ENCODE peak calls at places on chromosomes 12 and 14, in five cellular contexts. G is A673, O is suprapubic skin, W is OCI-LY7, S is mammary epithelial cell. C is an unnamed sample.

GRCh38 chr12:52037248-52037861 is 13.9 kb upstream of the NR4A1 start:
- DNase-seq in G (peak; percentile 38), O (peak; percentile 94), W (peak; percentile 52), S (no peak), C (no peak)

GRCh38 chr12:32201996-32202395 is 95.3 kb downstream of the BICD1 start:
- DNase-seq in G (no peak), O (no peak), W (no peak), S (no peak), C (no peak)

GRCh38 chr12:26971963-26972362 is 33.7 kb downstream of the FGFR1OP2 start:
- DNase-seq in G (no peak), O (no peak), W (peak; percentile 29), S (no peak), C (no peak)

GRCh38 chr12:29702222-29702621 is 81.5 kb downstream of the TMTC1 start:
- DNase-seq in G (no peak), O (no peak), W (no peak), S (no peak), C (no peak)

GRCh38 chr12:61251076-61251475 is 1009.1 kb upstream of the USP15 start:
- DNase-seq in G (no peak), O (no peak), W (no peak), S (no peak), C (no peak)

GRCh38 chr12:106195638-106196037 is 52.2 kb downstream of the CKAP4 start:
- DNase-seq in G (no peak), O (peak; percentile 90), W (no peak), S (no peak), C (no peak)

GRCh38 chr14:71247106-71247505 is 339.8 kb downstream of the PCNX1 start:
- DNase-seq in G (no peak), O (no peak), W (no peak), S (peak; percentile 90), C (no peak)

GRCh38 chr14:104892517-104893434 is 27.7 kb downstream of the CEP170B start:
- DNase-seq in G (no peak), O (peak; percentile 76), W (no peak), S (no peak), C (no peak)

GRCh38 chr12:20646239-20646827 is 48.8 kb upstream of the SLCO1C1 start:
- DNase-seq in G (peak; percentile 62), O (no peak), W (peak; percentile 34), S (peak; percentile 16), C (no peak)

GRCh38 chr14:101561145-101561896 is at the start of gene DIO3:
- DNase-seq in G (peak; percentile 67), O (no peak), W (no peak), S (no peak), C (no peak)

GRCh38 chr12:7856516-7856915 is 16.2 kb downstream of the SLC2A14 start:
- DNase-seq in G (peak; percentile 43), O (no peak), W (no peak), S (no peak), C (no peak)

GRCh38 chr12:65278576-65279386 is at the start of gene MSRB3:
- DNase-seq in G (peak; percentile 56), O (peak; percentile 83), W (no peak), S (peak; percentile 64), C (no peak)

GRCh38 chr12:130127909-130128763 is 34.1 kb upstream of the FZD10 start:
- DNase-seq in G (no peak), O (no peak), W (no peak), S (no peak), C (no peak)

GRCh38 chr12:63093711-63094110 is 57.3 kb downstream of the AVPR1A start:
- DNase-seq in G (no peak), O (no peak), W (no peak), S (no peak), C (no peak)

GRCh38 chr12:127280393-127281275 is 986.3 kb upstream of the TMEM132C start:
- DNase-seq in G (no peak), O (no peak), W (peak; percentile 39), S (peak; percentile 39), C (no peak)

GRCh38 chr12:49824886-49825285 is 3.3 kb downstream of the NCKAP5L start:
- DNase-seq in G (no peak), O (no peak), W (no peak), S (peak; percentile 46), C (no peak)

DNA sequence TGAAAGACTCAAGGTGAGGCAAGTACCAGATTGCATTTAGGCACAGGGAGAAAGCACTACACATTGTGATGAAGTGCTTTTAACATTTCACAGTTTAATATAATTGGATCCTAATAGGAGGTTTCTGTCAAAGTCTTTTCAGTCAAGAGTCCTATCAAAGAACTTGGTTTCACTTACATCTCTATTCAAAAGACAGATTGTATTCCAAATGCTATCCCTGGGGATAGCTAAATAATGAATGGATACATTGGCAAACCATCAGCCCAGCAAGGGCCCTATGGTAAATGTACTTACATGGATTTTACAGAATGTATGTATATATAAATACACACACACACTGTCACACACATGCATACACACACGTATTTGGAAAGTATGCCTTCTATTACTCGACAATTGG is 655.5 kb upstream of the FLRT2 start:
- DNase-seq in G (no peak), O (no peak), W (no peak), S (no peak), C (no peak)
- H3K27ac ChIP-seq in G (no peak overlapping the region), O (no peak overlapping the region), W (no peak overlapping the region), S (no peak overlapping the region), C (no peak overlapping the region)

GRCh38 chr14:20347747-20348146 is 4.3 kb downstream of the PARP2 start:
- DNase-seq in G (no peak), O (no peak), W (no peak), S (no peak), C (no peak)

GRCh38 chr14:20350280-20350679 is 6.8 kb downstream of the PARP2 start:
- DNase-seq in G (no peak), O (no peak), W (no peak), S (no peak), C (no peak)

GRCh38 chr14:20345366-20345765 is 1.9 kb downstream of the PARP2 start:
- DNase-seq in G (no peak), O (no peak), W (no peak), S (no peak), C (no peak)

GRCh38 chr14:20346713-20347112 is 3.3 kb downstream of the PARP2 start:
- DNase-seq in G (no peak), O (no peak), W (no peak), S (no peak), C (no peak)

DNA sequence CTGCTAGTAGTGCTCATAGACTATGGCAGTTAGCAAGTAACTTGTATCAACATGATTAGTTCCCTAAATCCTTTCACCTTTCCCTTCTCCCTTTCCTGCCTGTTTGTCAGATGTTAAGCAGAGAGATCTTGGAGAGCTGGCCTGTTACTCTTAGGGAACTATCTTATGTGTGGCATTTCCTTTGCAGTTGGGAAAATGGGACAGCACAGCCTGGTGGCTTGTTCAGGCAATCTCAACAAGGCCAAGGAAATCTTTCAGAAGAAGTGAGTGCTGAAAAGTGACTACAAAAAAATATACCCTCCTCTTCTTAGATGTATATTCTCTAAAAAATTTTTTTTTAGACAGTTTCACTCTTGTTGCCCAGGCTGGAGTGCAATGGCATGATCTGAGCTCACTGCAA is 7.4 kb downstream of the PARP2 start:
- DNase-seq in G (no peak), O (no peak), W (no peak), S (no peak), C (no peak)
- TF ChIP-seq CTCF in G (peak; percentile 29), O (no peak), W (peak; percentile 33), S (no peak), C (peak; percentile 24)

GRCh38 chr12:17540921-17541320 is 549.1 kb downstream of the RERGL start:
- DNase-seq in G (no peak), O (no peak), W (no peak), S (no peak), C (no peak)
- H3K4me3 ChIP-seq in G (no peak overlapping the region), O (no peak overlapping the region), W (no peak overlapping the region), S (no peak overlapping the region), C (no peak overlapping the region)

DNA sequence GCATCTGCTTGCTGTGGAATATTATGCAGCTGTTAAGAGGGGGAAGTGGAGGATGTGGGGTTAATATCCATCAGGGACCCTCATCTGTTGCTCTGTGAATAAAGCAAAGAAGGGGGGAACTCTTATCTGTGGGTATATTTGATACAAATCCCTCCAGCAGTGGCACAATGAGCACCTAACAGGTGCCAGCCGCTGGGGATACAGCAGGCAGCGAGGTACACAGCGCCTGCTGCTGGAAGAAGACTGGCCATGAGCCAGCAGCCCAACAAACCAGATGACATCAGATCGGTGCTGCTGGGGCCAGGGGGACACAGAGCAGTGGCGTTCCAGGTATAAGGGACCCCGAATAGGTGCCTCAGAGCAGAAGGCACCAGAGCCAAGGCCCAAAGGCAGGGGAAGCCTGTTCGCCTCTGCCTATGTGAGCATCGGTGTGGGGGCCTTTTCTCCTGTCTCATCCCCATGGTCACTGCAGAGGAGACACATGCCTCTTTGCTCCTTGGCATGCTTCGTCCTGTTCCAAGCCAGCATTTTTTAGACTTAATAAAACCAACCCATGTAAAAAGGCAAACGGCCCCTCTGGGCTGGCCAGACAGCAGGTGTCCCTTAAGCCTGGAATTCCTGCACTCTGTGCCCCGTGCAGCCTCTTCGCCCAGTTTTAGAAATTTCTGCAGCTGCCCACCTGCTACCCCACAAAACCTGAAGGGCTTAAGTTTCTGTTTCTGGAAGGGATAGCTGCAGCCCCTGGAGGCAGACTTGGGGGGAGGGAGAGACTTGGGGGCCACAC is 1.6 kb upstream of the CKB start:
- DNase-seq in G (no peak), O (no peak), W (no peak), S (no peak), C (no peak)
- H3K27ac ChIP-seq in G (no peak overlapping the region), O (no peak overlapping the region), W (no peak overlapping the region), S (no peak overlapping the region), C (no peak overlapping the region)

DNA sequence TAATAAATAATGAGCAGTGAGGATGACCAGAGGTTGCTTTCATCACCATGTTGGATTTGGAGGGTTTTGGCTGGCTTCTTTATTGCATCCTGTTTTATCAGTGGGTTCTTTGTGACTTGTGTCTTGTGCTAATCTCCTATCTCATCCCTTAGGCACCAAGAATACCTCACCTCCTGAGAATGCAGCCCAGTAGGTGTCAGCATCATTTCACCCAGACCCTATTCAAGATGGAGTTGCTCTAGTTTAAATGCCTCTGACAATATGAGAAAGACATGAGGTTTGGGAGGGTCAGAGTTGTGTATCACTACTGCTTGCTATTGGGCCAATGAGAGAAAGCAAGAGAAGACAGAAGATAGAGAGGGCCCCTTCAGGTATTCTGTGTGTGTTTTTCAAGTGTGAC is 592.2 kb downstream of the ETNK1 start:
- DNase-seq in G (peak; percentile 12), O (no peak), W (no peak), S (no peak), C (no peak)
- TF ChIP-seq CTCF in G (peak; percentile 35), O (no peak), W (no peak), S (no peak), C (no peak)

GRCh38 chr14:37650356-37651037 is 55.1 kb downstream of the TTC6 start:
- DNase-seq in G (no peak), O (no peak), W (no peak), S (no peak), C (no peak)

GRCh38 chr14:37655418-37655817 is 60.0 kb downstream of the TTC6 start:
- DNase-seq in G (no peak), O (no peak), W (no peak), S (peak; percentile 36), C (no peak)

DNA sequence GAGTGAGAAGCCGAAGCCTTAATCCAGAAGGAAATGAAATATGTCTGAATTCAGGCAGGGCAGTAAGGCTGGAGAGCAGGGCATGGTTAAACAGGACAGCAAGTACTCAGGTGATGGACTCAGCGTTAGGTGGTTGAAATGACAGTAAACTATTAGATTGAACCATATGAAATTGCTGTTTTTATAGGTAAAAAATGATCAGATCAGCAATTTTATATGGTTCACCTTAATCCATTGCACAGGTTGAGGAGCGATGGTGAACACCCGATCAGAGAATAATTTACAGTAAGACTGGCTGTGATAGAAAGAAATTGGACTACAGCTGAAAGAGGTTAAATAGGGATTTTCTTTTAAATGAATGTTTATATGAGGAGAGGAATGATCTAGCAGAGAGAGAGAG is 56.6 kb downstream of the TTC6 start:
- DNase-seq in G (no peak), O (no peak), W (no peak), S (no peak), C (no peak)
- H3K4me3 ChIP-seq in G (no peak overlapping the region), O (no peak overlapping the region), W (no peak overlapping the region), S (no peak overlapping the region), C (no peak overlapping the region)

GRCh38 chr14:64725879-64726584 is 21.8 kb downstream of the PLEKHG3 start:
- DNase-seq in G (no peak), O (no peak), W (no peak), S (no peak), C (no peak)
- H3K27ac ChIP-seq in G (no peak overlapping the region), O (no peak overlapping the region), W (no peak overlapping the region), S (peak overlapping the region; percentile 89), C (peak overlapping the region; percentile 77)